ENCODE peak calls at places on chromosomes 3 and 15, in ten cellular contexts. One of them, this sample, is unnamed. For H3K4me1, the result is how much of the 10 kb centered on the place peaks cover.

GRCh38 chr3:25037049-25037547 is 391.0 kb upstream of the RARB start:
- DNase-seq in CD4-positive, alpha-beta memory T cell: no peak
- DNase-seq in astrocyte: peak
- DNase-seq in body of pancreas: no peak
- DNase-seq in spleen: no peak
- DNase-seq in Caco-2: no peak
- DNase-seq in H1: no peak
- DNase-seq in CD8-positive, alpha-beta memory T cell: no peak
- DNase-seq in A549: no peak
- DNase-seq in neuronal stem cell: no peak
- DNase-seq in this sample: no peak

GRCh38 chr15:47688573-47689086 is 28.7 kb upstream of the SEMA6D start:
- DNase-seq in CD8-positive, alpha-beta memory T cell: no peak
- DNase-seq in Caco-2: no peak
- DNase-seq in H1: no peak
- DNase-seq in spleen: no peak
- DNase-seq in A549: no peak
- DNase-seq in body of pancreas: no peak
- DNase-seq in astrocyte: peak
- DNase-seq in neuronal stem cell: no peak
- DNase-seq in CD4-positive, alpha-beta memory T cell: no peak
- DNase-seq in this sample: no peak

GRCh38 chr3:172675371-172676193 is 35.3 kb downstream of the NCEH1 start:
- DNase-seq in neuronal stem cell: peak
- DNase-seq in astrocyte: peak
- DNase-seq in body of pancreas: no peak
- DNase-seq in CD8-positive, alpha-beta memory T cell: peak
- DNase-seq in Caco-2: no peak
- DNase-seq in CD4-positive, alpha-beta memory T cell: peak
- DNase-seq in A549: no peak
- DNase-seq in spleen: no peak
- DNase-seq in H1: no peak
- DNase-seq in this sample: peak

GRCh38 chr3:58463181-58463941 is 28.5 kb upstream of the KCTD6 start:
- DNase-seq in spleen: peak
- DNase-seq in CD4-positive, alpha-beta memory T cell: peak
- DNase-seq in CD8-positive, alpha-beta memory T cell: peak
- DNase-seq in H1: peak
- DNase-seq in body of pancreas: peak
- DNase-seq in neuronal stem cell: peak
- DNase-seq in Caco-2: peak
- DNase-seq in A549: peak
- DNase-seq in astrocyte: peak
- DNase-seq in this sample: no peak

GRCh38 chr3:102053375-102053989 is 204.2 kb downstream of the NFKBIZ start:
- DNase-seq in neuronal stem cell: no peak
- DNase-seq in CD8-positive, alpha-beta memory T cell: no peak
- DNase-seq in spleen: no peak
- DNase-seq in body of pancreas: no peak
- DNase-seq in Caco-2: no peak
- DNase-seq in CD4-positive, alpha-beta memory T cell: no peak
- DNase-seq in astrocyte: peak
- DNase-seq in A549: peak
- DNase-seq in H1: no peak
- DNase-seq in this sample: no peak

GRCh38 chr15:88238618-88239430 is 17.7 kb downstream of the NTRK3 start:
- DNase-seq in Caco-2: no peak
- DNase-seq in body of pancreas: no peak
- DNase-seq in H1: no peak
- DNase-seq in neuronal stem cell: no peak
- DNase-seq in astrocyte: peak
- DNase-seq in A549: no peak
- DNase-seq in spleen: peak
- DNase-seq in CD4-positive, alpha-beta memory T cell: no peak
- DNase-seq in CD8-positive, alpha-beta memory T cell: no peak
- DNase-seq in this sample: no peak

GRCh38 chr15:29538110-29538509 is 268.5 kb upstream of the NSMCE3 start:
- DNase-seq in body of pancreas: peak
- DNase-seq in CD8-positive, alpha-beta memory T cell: no peak
- DNase-seq in spleen: no peak
- DNase-seq in CD4-positive, alpha-beta memory T cell: no peak
- DNase-seq in neuronal stem cell: no peak
- DNase-seq in A549: no peak
- DNase-seq in Caco-2: no peak
- DNase-seq in astrocyte: no peak
- DNase-seq in H1: no peak
- DNase-seq in this sample: no peak

GRCh38 chr3:108552267-108553159 is 36.7 kb downstream of the CIP2A start:
- DNase-seq in CD8-positive, alpha-beta memory T cell: peak
- DNase-seq in CD4-positive, alpha-beta memory T cell: peak
- DNase-seq in spleen: no peak
- DNase-seq in astrocyte: peak
- DNase-seq in H1: no peak
- DNase-seq in neuronal stem cell: peak
- DNase-seq in body of pancreas: no peak
- DNase-seq in A549: peak
- DNase-seq in Caco-2: no peak
- DNase-seq in this sample: peak

GRCh38 chr3:127162947-127163645 is 29.8 kb upstream of the PRR23E start:
- DNase-seq in astrocyte: no peak
- DNase-seq in A549: no peak
- DNase-seq in body of pancreas: no peak
- DNase-seq in Caco-2: no peak
- DNase-seq in H1: peak
- DNase-seq in CD4-positive, alpha-beta memory T cell: no peak
- DNase-seq in neuronal stem cell: peak
- DNase-seq in spleen: no peak
- DNase-seq in CD8-positive, alpha-beta memory T cell: no peak
- DNase-seq in this sample: no peak

GRCh38 chr3:149131594-149131993 is 2.2 kb downstream of the HPS3 start:
- DNase-seq in CD4-positive, alpha-beta memory T cell: no peak
- DNase-seq in body of pancreas: no peak
- DNase-seq in neuronal stem cell: no peak
- DNase-seq in H1: no peak
- DNase-seq in A549: no peak
- DNase-seq in astrocyte: no peak
- DNase-seq in CD8-positive, alpha-beta memory T cell: no peak
- DNase-seq in Caco-2: no peak
- DNase-seq in spleen: no peak
- DNase-seq in this sample: no peak

DNA sequence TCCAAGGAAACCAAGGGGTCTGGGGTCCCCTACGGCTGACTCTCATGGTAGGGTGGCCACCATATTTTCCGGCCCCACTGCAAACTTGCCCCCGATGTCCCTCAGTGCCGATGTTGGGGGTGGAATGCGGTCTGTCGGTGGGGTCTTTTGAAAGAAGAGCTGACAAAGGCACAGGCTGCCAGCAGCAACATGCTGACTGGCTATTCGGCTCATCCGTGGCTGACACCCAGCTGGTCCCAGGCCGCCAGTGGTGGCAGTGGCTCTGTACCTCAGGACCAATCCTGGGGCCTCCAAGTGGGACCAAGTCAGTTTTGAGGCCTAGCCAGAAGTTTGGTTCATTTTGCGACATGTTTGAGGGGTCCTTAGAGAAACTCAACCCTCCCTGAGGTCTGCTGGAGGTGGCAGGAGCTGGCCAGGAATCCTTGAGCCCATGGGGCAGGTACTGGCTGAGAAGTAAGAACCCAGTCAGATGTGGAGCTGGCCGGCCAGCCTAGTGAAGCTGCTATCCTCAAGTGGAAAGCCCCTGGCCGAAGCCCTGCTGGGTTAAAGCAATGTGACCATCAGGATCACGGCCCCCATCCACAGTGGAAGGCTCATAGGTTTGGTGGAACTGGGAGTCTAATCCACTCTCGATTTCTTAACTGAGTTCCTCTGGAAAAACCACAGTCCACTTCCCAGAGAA is 17.8 kb downstream of the BMF start:
- DNase-seq in body of pancreas: no peak
- DNase-seq in Caco-2: no peak
- DNase-seq in H1: no peak
- DNase-seq in astrocyte: no peak
- DNase-seq in CD4-positive, alpha-beta memory T cell: no peak
- DNase-seq in A549: no peak
- DNase-seq in spleen: peak
- DNase-seq in CD8-positive, alpha-beta memory T cell: no peak
- DNase-seq in neuronal stem cell: no peak
- DNase-seq in this sample: no peak
- H3K4me1 ChIP-seq in body of pancreas: half or more
- H3K4me1 ChIP-seq in Caco-2: half or more
- H3K4me1 ChIP-seq in H1: half or more
- H3K4me1 ChIP-seq in astrocyte: under half
- H3K4me1 ChIP-seq in CD4-positive, alpha-beta memory T cell: under half
- H3K4me1 ChIP-seq in A549: under half
- H3K4me1 ChIP-seq in spleen: half or more
- H3K4me1 ChIP-seq in CD8-positive, alpha-beta memory T cell: under half
- H3K4me1 ChIP-seq in neuronal stem cell: half or more
- H3K4me1 ChIP-seq in this sample: under half

DNA sequence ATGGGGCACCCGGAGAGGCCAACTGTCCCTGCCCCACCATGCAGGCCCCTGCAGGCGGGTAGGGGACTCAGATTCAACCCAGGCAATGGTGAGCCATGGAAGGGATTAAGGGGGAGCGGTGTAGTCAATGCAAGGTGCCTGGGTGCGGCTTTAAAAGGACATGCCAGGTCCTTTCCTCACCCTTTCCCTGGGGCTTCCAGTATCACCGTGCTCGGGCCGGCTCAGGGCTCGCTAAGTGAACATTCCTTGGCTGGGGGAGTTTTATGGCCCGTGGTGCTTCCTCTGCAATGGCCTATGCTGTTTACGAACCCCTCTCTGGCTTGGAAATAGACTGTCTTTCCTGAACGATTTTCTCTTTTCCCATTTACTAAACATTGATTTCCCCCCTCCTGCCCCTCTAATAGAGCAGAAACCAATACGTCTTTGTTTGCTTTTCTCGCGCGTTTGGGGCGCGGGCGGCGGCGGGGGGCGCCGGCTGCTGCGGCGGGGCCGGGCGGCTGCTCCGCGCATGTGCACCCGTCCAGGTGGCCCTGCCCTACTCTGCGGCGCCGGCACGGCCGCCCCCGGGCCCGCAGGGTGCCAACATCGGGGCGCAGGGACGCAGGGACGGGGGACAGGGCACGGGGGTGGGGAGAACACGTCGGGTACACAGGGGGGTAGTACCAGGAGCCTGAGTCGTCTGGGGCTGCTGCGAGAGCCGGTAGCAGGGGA is 26.7 kb upstream of the CACNA2D2 start:
- DNase-seq in spleen: no peak
- DNase-seq in Caco-2: no peak
- DNase-seq in A549: no peak
- DNase-seq in neuronal stem cell: no peak
- DNase-seq in H1: peak
- DNase-seq in astrocyte: no peak
- DNase-seq in body of pancreas: no peak
- DNase-seq in CD8-positive, alpha-beta memory T cell: no peak
- DNase-seq in CD4-positive, alpha-beta memory T cell: no peak
- DNase-seq in this sample: no peak
- H3K4me3 ChIP-seq in spleen: no peak
- H3K4me3 ChIP-seq in Caco-2: peak
- H3K4me3 ChIP-seq in A549: no peak
- H3K4me3 ChIP-seq in neuronal stem cell: no peak
- H3K4me3 ChIP-seq in H1: peak
- H3K4me3 ChIP-seq in astrocyte: no peak
- H3K4me3 ChIP-seq in body of pancreas: no peak
- H3K4me3 ChIP-seq in CD8-positive, alpha-beta memory T cell: no peak
- H3K4me3 ChIP-seq in CD4-positive, alpha-beta memory T cell: no peak
- H3K4me3 ChIP-seq in this sample: no peak

GRCh38 chr3:52259448-52259847 is 13.9 kb downstream of the PPM1M start:
- DNase-seq in Caco-2: no peak
- DNase-seq in CD4-positive, alpha-beta memory T cell: no peak
- DNase-seq in H1: no peak
- DNase-seq in CD8-positive, alpha-beta memory T cell: no peak
- DNase-seq in spleen: no peak
- DNase-seq in neuronal stem cell: no peak
- DNase-seq in A549: no peak
- DNase-seq in body of pancreas: no peak
- DNase-seq in astrocyte: no peak
- DNase-seq in this sample: no peak

GRCh38 chr3:52256622-52257021 is 11.1 kb downstream of the PPM1M start:
- DNase-seq in H1: no peak
- DNase-seq in Caco-2: no peak
- DNase-seq in CD4-positive, alpha-beta memory T cell: no peak
- DNase-seq in spleen: no peak
- DNase-seq in CD8-positive, alpha-beta memory T cell: no peak
- DNase-seq in A549: no peak
- DNase-seq in astrocyte: no peak
- DNase-seq in body of pancreas: no peak
- DNase-seq in neuronal stem cell: no peak
- DNase-seq in this sample: no peak

GRCh38 chr3:52262447-52262846 is 16.0 kb downstream of the WDR82 start:
- DNase-seq in CD4-positive, alpha-beta memory T cell: no peak
- DNase-seq in H1: no peak
- DNase-seq in body of pancreas: no peak
- DNase-seq in neuronal stem cell: no peak
- DNase-seq in Caco-2: no peak
- DNase-seq in A549: no peak
- DNase-seq in spleen: no peak
- DNase-seq in CD8-positive, alpha-beta memory T cell: no peak
- DNase-seq in astrocyte: no peak
- DNase-seq in this sample: no peak

GRCh38 chr3:52257911-52258310 is 12.4 kb downstream of the PPM1M start:
- DNase-seq in CD8-positive, alpha-beta memory T cell: no peak
- DNase-seq in Caco-2: no peak
- DNase-seq in A549: no peak
- DNase-seq in neuronal stem cell: no peak
- DNase-seq in astrocyte: peak
- DNase-seq in body of pancreas: no peak
- DNase-seq in CD4-positive, alpha-beta memory T cell: no peak
- DNase-seq in spleen: no peak
- DNase-seq in H1: no peak
- DNase-seq in this sample: no peak

DNA sequence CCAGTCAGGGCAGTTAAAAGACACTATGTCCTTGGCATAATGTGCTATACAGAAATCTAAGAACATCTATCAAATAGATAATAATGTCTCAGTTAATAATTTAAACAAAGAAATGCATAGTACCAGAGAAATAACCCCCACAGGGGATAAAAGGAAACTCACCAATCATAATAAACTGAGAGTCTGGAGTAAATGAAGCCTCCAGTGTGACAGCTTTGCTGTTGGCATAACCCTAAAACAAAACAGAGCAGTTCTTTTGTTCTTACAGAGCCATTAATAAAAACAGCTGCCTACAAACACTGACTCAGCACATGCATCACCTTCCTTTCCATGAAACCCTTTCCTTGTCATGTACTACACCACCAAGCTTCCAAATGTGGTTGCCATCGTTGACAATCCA is 13.5 kb downstream of the PPM1M start:
- DNase-seq in astrocyte: no peak
- DNase-seq in Caco-2: no peak
- DNase-seq in A549: no peak
- DNase-seq in neuronal stem cell: no peak
- DNase-seq in CD4-positive, alpha-beta memory T cell: no peak
- DNase-seq in H1: no peak
- DNase-seq in spleen: no peak
- DNase-seq in CD8-positive, alpha-beta memory T cell: no peak
- DNase-seq in body of pancreas: no peak
- DNase-seq in this sample: no peak
- H3K4me1 ChIP-seq in astrocyte: under half
- H3K4me1 ChIP-seq in Caco-2: under half
- H3K4me1 ChIP-seq in A549: under half
- H3K4me1 ChIP-seq in neuronal stem cell: under half
- H3K4me1 ChIP-seq in CD4-positive, alpha-beta memory T cell: half or more
- H3K4me1 ChIP-seq in H1: under half
- H3K4me1 ChIP-seq in spleen: under half
- H3K4me1 ChIP-seq in CD8-positive, alpha-beta memory T cell: half or more
- H3K4me1 ChIP-seq in body of pancreas: under half
- H3K4me1 ChIP-seq in this sample: under half

GRCh38 chr3:128490650-128491070 is 2.3 kb downstream of the GATA2 start:
- DNase-seq in Caco-2: no peak
- DNase-seq in A549: no peak
- DNase-seq in CD8-positive, alpha-beta memory T cell: no peak
- DNase-seq in H1: no peak
- DNase-seq in neuronal stem cell: no peak
- DNase-seq in body of pancreas: no peak
- DNase-seq in astrocyte: no peak
- DNase-seq in spleen: no peak
- DNase-seq in CD4-positive, alpha-beta memory T cell: no peak
- DNase-seq in this sample: no peak
- H3K4me3 ChIP-seq in Caco-2: no peak
- H3K4me3 ChIP-seq in A549: no peak
- H3K4me3 ChIP-seq in CD8-positive, alpha-beta memory T cell: no peak
- H3K4me3 ChIP-seq in H1: no peak
- H3K4me3 ChIP-seq in neuronal stem cell: no peak
- H3K4me3 ChIP-seq in body of pancreas: no peak
- H3K4me3 ChIP-seq in astrocyte: no peak
- H3K4me3 ChIP-seq in spleen: peak
- H3K4me3 ChIP-seq in CD4-positive, alpha-beta memory T cell: no peak
- H3K4me3 ChIP-seq in this sample: peak

This sample was measured in Panc1.